ENCODE peak calls at places on chromosomes 7 and 10, in four cellular contexts. S is H1, H is H9, U is mesendoderm. O is an unnamed sample.

GRCh38 chr10:91816986-91817385 is 18.8 kb downstream of the TNKS2 start:
- DNase-seq in S (no peak), H (no peak), U (no peak), O (no peak)

GRCh38 chr10:63917363-63917762 is 396.2 kb downstream of the REEP3 start:
- DNase-seq in U (no peak), S (no peak), H (no peak), O (no peak)

GRCh38 chr7:964401-965231 is 10.1 kb upstream of the ADAP1 start:
- DNase-seq in H (peak; percentile 66), U (peak; percentile 67), S (no peak), O (peak; percentile 25)

GRCh38 chr10:3031490-3031889 is 35.9 kb upstream of the PFKP start:
- DNase-seq in U (no peak), S (no peak), H (no peak), O (no peak)

GRCh38 chr10:11515596-11516418 is 95.6 kb downstream of the USP6NL start:
- DNase-seq in H (no peak), S (no peak), U (peak; percentile 70), O (peak; percentile 70)

GRCh38 chr7:136956232-136956631 is 87.8 kb downstream of the CHRM2 start:
- DNase-seq in U (no peak), S (no peak), H (no peak), O (peak; percentile 87)

GRCh38 chr10:32256613-32257437 is 90.1 kb downstream of the EPC1 start:
- DNase-seq in H (peak; percentile 65), U (peak; percentile 87), S (peak; percentile 81), O (peak; percentile 37)

GRCh38 chr7:4190021-4190981 is 491.8 kb upstream of the FOXK1 start:
- DNase-seq in U (no peak), S (no peak), H (no peak), O (no peak)

GRCh38 chr10:30111340-30111980 is 52.1 kb upstream of the JCAD start:
- DNase-seq in S (no peak), U (no peak), H (no peak), O (peak; percentile 89)

GRCh38 chr10:100008142-100008522 is 1.6 kb downstream of the DNMBP start:
- DNase-seq in U (no peak), H (no peak), S (no peak), O (peak; percentile 84)

GRCh38 chr7:18509491-18509890 is 13.9 kb downstream of the HDAC9 start:
- DNase-seq in S (no peak), H (no peak), U (no peak), O (peak; percentile 4)

GRCh38 chr10:77005901-77006300 is 631.7 kb downstream of the KCNMA1 start:
- DNase-seq in H (no peak), U (no peak), S (no peak), O (no peak)

GRCh38 chr10:30368065-30368718 is 19.1 kb upstream of the MTPAP start:
- DNase-seq in U (no peak), S (peak; percentile 44), H (peak; percentile 49), O (no peak)

GRCh38 chr10:45001382-45002148 is 842 bp downstream of the ZNF22 start:
- DNase-seq in S (no peak), H (peak; percentile 42), U (peak; percentile 69), O (peak; percentile 69)

GRCh38 chr7:148927141-148927540 is 43.0 kb upstream of the EZH2 start:
- DNase-seq in U (no peak), H (no peak), S (no peak), O (no peak)

DNA sequence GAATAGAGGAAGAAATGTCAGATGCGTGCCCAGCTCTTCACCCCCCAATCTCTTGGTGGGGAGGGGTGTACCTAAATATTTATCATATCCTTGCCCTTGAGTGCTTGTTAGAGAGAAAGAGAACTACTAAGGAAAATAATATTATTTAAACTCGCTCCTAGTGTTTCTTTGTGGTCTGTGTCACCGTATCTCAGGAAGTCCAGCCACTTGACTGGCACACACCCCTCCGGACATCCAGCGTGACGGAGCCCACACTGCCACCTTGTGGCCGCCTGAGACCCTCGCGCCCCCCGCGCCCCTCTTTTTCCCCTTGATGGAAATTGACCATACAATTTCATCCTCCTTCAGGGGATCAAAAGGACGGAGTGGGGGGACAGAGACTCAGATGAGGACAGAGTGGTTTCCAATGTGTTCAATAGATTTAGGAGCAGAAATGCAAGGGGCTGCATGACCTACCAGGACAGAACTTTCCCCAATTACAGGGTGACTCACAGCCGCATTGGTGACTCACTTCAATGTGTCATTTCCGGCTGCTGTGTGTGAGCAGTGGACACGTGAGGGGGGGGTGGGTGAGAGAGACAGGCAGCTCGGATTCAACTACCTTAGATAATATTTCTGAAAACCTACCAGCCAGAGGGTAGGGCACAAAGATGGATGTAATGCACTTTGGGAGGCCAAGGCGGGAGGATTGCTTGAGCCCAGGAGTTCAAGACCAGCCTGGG is 11.4 kb downstream of the SERPINE1 start:
- DNase-seq in S (peak; percentile 80), U (peak; percentile 98), H (peak; percentile 88), O (peak; percentile 98)
- H2BK15ac ChIP-seq in S (no peak overlapping the region), U (no peak overlapping the region), H (no peak overlapping the region), O (peak overlapping the region; percentile 64)

GRCh38 chr7:130298079-130298478 is 5.1 kb downstream of the CPA4 start:
- DNase-seq in U (no peak), S (no peak), H (no peak), O (no peak)
- H3K56ac ChIP-seq in U (no peak overlapping the region), S (no peak overlapping the region), H (no peak overlapping the region), O (no peak overlapping the region)

DNA sequence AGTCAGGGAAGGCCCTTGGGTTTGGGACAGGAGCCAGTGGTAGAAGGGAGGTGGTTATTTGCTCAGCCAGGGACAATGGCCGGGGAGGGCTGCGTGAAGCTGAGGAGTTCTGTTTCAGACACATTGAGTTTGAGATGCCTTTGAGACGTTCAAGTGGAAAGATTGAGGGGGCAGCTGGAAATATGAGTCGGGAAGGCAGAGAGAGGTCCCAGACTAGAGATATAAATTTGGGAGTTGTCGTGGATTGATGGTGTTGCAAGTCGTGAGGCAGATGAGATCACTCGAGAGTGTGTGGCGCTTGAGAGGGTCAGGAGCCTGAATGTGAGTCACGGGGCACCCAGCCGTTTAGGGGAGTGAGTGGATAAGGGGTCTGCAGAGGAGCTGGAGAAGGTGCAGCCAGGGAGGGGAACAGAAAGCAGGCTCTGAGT is 73.3 kb downstream of the ZMIZ1 start:
- DNase-seq in U (no peak), H (no peak), S (no peak), O (peak; percentile 85)
- H2BK15ac ChIP-seq in U (no peak overlapping the region), H (no peak overlapping the region), S (no peak overlapping the region), O (peak overlapping the region; percentile 45)

DNA sequence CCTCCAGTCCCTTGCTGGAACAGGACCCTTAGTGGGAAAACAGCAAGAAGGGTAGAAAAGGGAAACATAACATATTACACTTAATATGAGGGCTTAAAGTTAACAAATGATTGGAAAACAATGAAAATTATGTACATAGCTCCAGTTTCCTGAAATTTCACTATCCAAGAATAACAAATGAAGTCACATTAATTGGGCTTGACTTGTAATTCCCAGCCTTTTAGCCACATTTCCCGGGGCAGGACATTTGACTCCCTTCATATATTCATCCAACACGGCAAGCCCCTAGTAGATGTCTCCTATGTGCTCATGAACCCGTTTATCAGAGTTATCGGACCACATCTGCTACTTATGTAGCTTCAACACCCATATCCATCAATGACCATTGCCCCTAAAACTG is 7.8 kb downstream of the IFIT2 start:
- DNase-seq in S (no peak), H (no peak), U (no peak), O (no peak)
- H3K56ac ChIP-seq in S (no peak overlapping the region), H (no peak overlapping the region), U (no peak overlapping the region), O (no peak overlapping the region)

GRCh38 chr10:24952701-24953349 is 419 bp upstream of the PRTFDC1 start:
- DNase-seq in S (no peak), H (peak; percentile 75), U (peak; percentile 93), O (peak; percentile 56)
- H2BK15ac ChIP-seq in S (no peak overlapping the region), H (no peak overlapping the region), U (no peak overlapping the region), O (peak overlapping the region; percentile 53)

DNA sequence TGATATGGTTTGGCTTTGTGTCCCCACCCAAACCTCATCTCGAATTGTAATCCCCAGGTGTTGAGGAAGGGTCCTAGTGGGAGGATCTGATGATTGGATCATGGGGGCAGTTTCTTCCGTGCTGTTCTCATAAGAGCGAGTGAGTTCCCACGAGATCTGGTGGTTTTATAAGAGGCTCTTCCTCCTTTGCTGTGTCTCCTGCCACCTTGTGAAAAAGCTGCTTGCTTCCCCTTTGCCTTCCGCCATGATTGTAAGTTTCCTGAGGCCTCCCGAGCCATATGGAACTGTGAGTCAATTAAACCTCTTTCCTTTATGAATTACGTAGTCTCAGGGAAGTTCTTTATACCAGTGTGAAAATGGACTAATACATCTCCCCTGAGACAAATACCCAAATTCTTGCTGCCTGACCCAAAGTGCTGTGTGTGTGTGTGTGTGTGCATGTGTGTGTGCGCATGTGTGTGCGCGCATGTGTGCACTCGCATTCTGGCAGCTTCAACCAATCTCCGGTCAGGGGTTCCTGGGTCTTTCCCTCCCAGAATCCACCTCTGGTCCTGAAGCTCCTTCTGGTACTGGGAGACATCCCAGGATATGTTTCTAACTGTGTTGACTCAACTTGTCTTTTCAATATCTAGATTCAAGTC is 98.1 kb upstream of the LRRC4 start:
- DNase-seq in S (no peak), H (no peak), U (no peak), O (no peak)
- H3K56ac ChIP-seq in S (no peak overlapping the region), H (no peak overlapping the region), U (no peak overlapping the region), O (no peak overlapping the region)